ENCODE peak calls at places on chromosomes 1 and 21, in seven cellular contexts. Q, G, Y, R, A, J and I are unnamed samples.

GRCh38 chr1:227764019-227764391 is 28.8 kb downstream of the SNAP47 start:
- DNase-seq in Y (no peak), J (no peak), A (no peak), G (no peak), R (no peak), Q (no peak), I (no peak)

GRCh38 chr1:29974345-29974744 is 738.0 kb downstream of the PTPRU start:
- DNase-seq in Y (no peak), J (no peak), R (no peak), Q (no peak), G (no peak), A (no peak), I (no peak)

GRCh38 chr21:28442624-28443023 is 550.1 kb downstream of the LTN1 start:
- DNase-seq in R (no peak), A (no peak), G (no peak), J (no peak), Y (no peak), Q (no peak), I (no peak)

GRCh38 chr1:15543589-15544568 is 17.2 kb downstream of the DNAJC16 start:
- DNase-seq in R (no peak), G (no peak), A (no peak), Y (no peak), J (peak; percentile 39), Q (no peak), I (no peak)

GRCh38 chr21:23543334-23543733 is 2063.9 kb downstream of the MRPL39 start:
- DNase-seq in Y (no peak), A (no peak), J (no peak), Q (no peak), R (no peak), G (no peak), I (no peak)

GRCh38 chr1:221039616-221040015 is 160.4 kb downstream of the HLX start:
- DNase-seq in R (no peak), Q (no peak), A (no peak), G (no peak), Y (no peak), J (no peak), I (no peak)

GRCh38 chr1:33133478-33134105 is 48.3 kb downstream of the TRIM62 start:
- DNase-seq in Q (no peak), A (no peak), R (peak; percentile 12), G (no peak), J (no peak), Y (no peak), I (no peak)

GRCh38 chr1:232207089-232207723 is 422.7 kb downstream of the SIPA1L2 start:
- DNase-seq in G (no peak), R (no peak), Q (no peak), J (no peak), A (no peak), Y (no peak), I (no peak)

GRCh38 chr1:54542120-54542961 is 5.7 kb upstream of the ACOT11 start:
- DNase-seq in Y (peak; percentile 20), J (no peak), A (peak; percentile 81), G (peak; percentile 77), Q (peak; percentile 90), R (peak; percentile 82), I (peak; percentile 92)